ENCODE peak calls at places on chromosome 1, in eight cellular contexts. T is GM04503, J is NB4, K is tibial nerve, H is upper lobe of right lung, D is NCI-H226, N is hippocampal formation, R is fibroblast of pulmonary artery. B is an unnamed sample.
A peak's percentile ranks its signal among the peaks of the same experiment; 100 is the strongest.

GRCh38 chr1:155188268-155188667 is 14.6 kb downstream of the TRIM46 start:
- DNase-seq in T (no peak), J (no peak), K (no peak), H (no peak), D (no peak), N (no peak), R (no peak), B (no peak)

GRCh38 chr1:48236716-48237470 is 14.4 kb downstream of the SLC5A9 start:
- DNase-seq in T (peak; percentile 3), J (peak; percentile 37), K (no peak), H (no peak), D (peak; percentile 9), N (no peak), R (peak; percentile 50), B (peak; percentile 7)

GRCh38 chr1:213281610-213282316 is 230.7 kb downstream of the RPS6KC1 start:
- DNase-seq in T (no peak), J (no peak), K (no peak), H (no peak), D (no peak), N (peak; percentile 9), R (no peak), B (no peak)

GRCh38 chr1:70994753-70995152 is 52.9 kb downstream of the PTGER3 start:
- DNase-seq in T (no peak), J (no peak), K (no peak), H (no peak), D (no peak), N (no peak), R (no peak), B (no peak)

GRCh38 chr1:110291241-110292030 is 47.7 kb upstream of the RBM15 start:
- DNase-seq in T (no peak), J (no peak), K (no peak), H (no peak), D (no peak), N (no peak), R (no peak), B (no peak)

GRCh38 chr1:169574336-169574735 is 11.9 kb downstream of the F5 start:
- DNase-seq in T (no peak), J (no peak), K (no peak), H (no peak), D (no peak), N (no peak), R (no peak), B (no peak)

GRCh38 chr1:243713470-243714186 is 136.4 kb downstream of the AKT3 start:
- DNase-seq in T (peak; percentile 45), J (peak; percentile 75), K (no peak), H (no peak), D (no peak), N (peak; percentile 98), R (peak; percentile 59), B (no peak)

GRCh38 chr1:67705735-67706454 is 20.9 kb downstream of the GADD45A start:
- DNase-seq in T (no peak), J (no peak), K (no peak), H (no peak), D (no peak), N (no peak), R (peak; percentile 47), B (no peak)

GRCh38 chr1:64133036-64133435 is 70.4 kb upstream of the UBE2U start:
- DNase-seq in T (peak; percentile 90), J (no peak), K (no peak), H (no peak), D (peak; percentile 97), N (no peak), R (peak; percentile 78), B (peak; percentile 81)

GRCh38 chr1:221279146-221279545 is 399.9 kb downstream of the HLX start:
- DNase-seq in T (no peak), J (no peak), K (no peak), H (no peak), D (no peak), N (no peak), R (peak; percentile 14), B (no peak)

GRCh38 chr1:34762474-34763141 is 3.1 kb downstream of the GJB4 start:
- DNase-seq in T (no peak), J (no peak), K (no peak), H (no peak), D (peak; percentile 55), N (no peak), R (no peak), B (no peak)

GRCh38 chr1:95043141-95043980 is 29.4 kb downstream of the ALG14 start:
- DNase-seq in T (no peak), J (peak; percentile 82), K (peak; percentile 86), H (peak; percentile 83), D (peak; percentile 42), N (peak; percentile 93), R (peak; percentile 93), B (no peak)

GRCh38 chr1:116710326-116711060 is 43.0 kb upstream of the IGSF3 start:
- DNase-seq in T (no peak), J (no peak), K (no peak), H (no peak), D (no peak), N (no peak), R (no peak), B (no peak)